ENCODE peak calls at places on chromosomes 3 and 15, in six cellular contexts. One of them, this sample, is unnamed.

GRCh38 chr3:141875893-141876380 is 506 bp upstream of the ATP1B3 start:
- DNase-seq in pancreas: peak; percentile 52
- DNase-seq in EL: peak; percentile 74
- DNase-seq in GM06990: no peak
- DNase-seq in brain microvascular endothelial cell: peak; percentile 56
- DNase-seq in non-pigmented ciliary epithelial cell: no peak
- DNase-seq in this sample: peak; percentile 20

GRCh38 chr3:112327371-112327951 is 5.5 kb upstream of the CD200 start:
- DNase-seq in pancreas: no peak
- DNase-seq in EL: peak; percentile 56
- DNase-seq in GM06990: peak; percentile 37
- DNase-seq in brain microvascular endothelial cell: peak; percentile 54
- DNase-seq in non-pigmented ciliary epithelial cell: no peak
- DNase-seq in this sample: peak; percentile 15

GRCh38 chr15:96593735-96594134 is 263.2 kb downstream of the NR2F2 start:
- DNase-seq in pancreas: no peak
- DNase-seq in EL: no peak
- DNase-seq in GM06990: no peak
- DNase-seq in brain microvascular endothelial cell: no peak
- DNase-seq in non-pigmented ciliary epithelial cell: no peak
- DNase-seq in this sample: no peak

GRCh38 chr15:85706779-85707518 is 87.8 kb downstream of the KLHL25 start:
- DNase-seq in pancreas: no peak
- DNase-seq in EL: peak; percentile 21
- DNase-seq in GM06990: peak; percentile 78
- DNase-seq in brain microvascular endothelial cell: peak; percentile 69
- DNase-seq in non-pigmented ciliary epithelial cell: no peak
- DNase-seq in this sample: no peak

GRCh38 chr15:94059188-94059587 is 172.2 kb upstream of the MCTP2 start:
- DNase-seq in pancreas: no peak
- DNase-seq in EL: no peak
- DNase-seq in GM06990: no peak
- DNase-seq in brain microvascular endothelial cell: no peak
- DNase-seq in non-pigmented ciliary epithelial cell: no peak
- DNase-seq in this sample: no peak

GRCh38 chr3:57756528-57757401 is 656 bp downstream of the SLMAP start:
- DNase-seq in pancreas: peak; percentile 66
- DNase-seq in EL: peak; percentile 80
- DNase-seq in GM06990: peak; percentile 63
- DNase-seq in brain microvascular endothelial cell: peak; percentile 49
- DNase-seq in non-pigmented ciliary epithelial cell: peak; percentile 22
- DNase-seq in this sample: peak; percentile 79

GRCh38 chr15:51861557-51862350 is 32.3 kb downstream of the TMOD3 start:
- DNase-seq in pancreas: no peak
- DNase-seq in EL: no peak
- DNase-seq in GM06990: no peak
- DNase-seq in brain microvascular endothelial cell: no peak
- DNase-seq in non-pigmented ciliary epithelial cell: no peak
- DNase-seq in this sample: no peak

GRCh38 chr3:47803478-47804025 is 614 bp downstream of the DHX30 start:
- DNase-seq in pancreas: no peak
- DNase-seq in EL: no peak
- DNase-seq in GM06990: no peak
- DNase-seq in brain microvascular endothelial cell: no peak
- DNase-seq in non-pigmented ciliary epithelial cell: no peak
- DNase-seq in this sample: no peak

GRCh38 chr3:78830466-78830865 is 937.3 kb downstream of the ROBO1 start:
- DNase-seq in pancreas: no peak
- DNase-seq in EL: no peak
- DNase-seq in GM06990: no peak
- DNase-seq in brain microvascular endothelial cell: no peak
- DNase-seq in non-pigmented ciliary epithelial cell: no peak
- DNase-seq in this sample: no peak

GRCh38 chr3:48430359-48431101 is 644 bp upstream of the PLXNB1 start:
- DNase-seq in pancreas: peak; percentile 29
- DNase-seq in EL: no peak
- DNase-seq in GM06990: no peak
- DNase-seq in brain microvascular endothelial cell: no peak
- DNase-seq in non-pigmented ciliary epithelial cell: no peak
- DNase-seq in this sample: no peak

GRCh38 chr3:133371181-133371580 is 28.7 kb upstream of the BFSP2 start:
- DNase-seq in pancreas: no peak
- DNase-seq in EL: no peak
- DNase-seq in GM06990: no peak
- DNase-seq in brain microvascular endothelial cell: no peak
- DNase-seq in non-pigmented ciliary epithelial cell: no peak
- DNase-seq in this sample: no peak

GRCh38 chr3:11096266-11097135 is 57.8 kb upstream of the HRH1 start:
- DNase-seq in pancreas: peak; percentile 33
- DNase-seq in EL: peak; percentile 95
- DNase-seq in GM06990: no peak
- DNase-seq in brain microvascular endothelial cell: peak; percentile 89
- DNase-seq in non-pigmented ciliary epithelial cell: peak; percentile 50
- DNase-seq in this sample: peak; percentile 94

GRCh38 chr3:37741644-37742043 is 120.0 kb upstream of the CTDSPL start:
- DNase-seq in pancreas: peak; percentile 44
- DNase-seq in EL: peak; percentile 4
- DNase-seq in GM06990: no peak
- DNase-seq in brain microvascular endothelial cell: no peak
- DNase-seq in non-pigmented ciliary epithelial cell: no peak
- DNase-seq in this sample: no peak

GRCh38 chr3:99865321-99865720 is 47.7 kb downstream of the CMSS1 start:
- DNase-seq in pancreas: no peak
- DNase-seq in EL: peak; percentile 64
- DNase-seq in GM06990: no peak
- DNase-seq in brain microvascular endothelial cell: peak; percentile 74
- DNase-seq in non-pigmented ciliary epithelial cell: no peak
- DNase-seq in this sample: no peak

GRCh38 chr3:47152578-47152977 is 11.3 kb downstream of the SETD2 start:
- DNase-seq in pancreas: no peak
- DNase-seq in EL: no peak
- DNase-seq in GM06990: no peak
- DNase-seq in brain microvascular endothelial cell: no peak
- DNase-seq in non-pigmented ciliary epithelial cell: no peak
- DNase-seq in this sample: no peak

GRCh38 chr3:32472716-32473115 is 29.9 kb downstream of the CMTM6 start:
- DNase-seq in pancreas: no peak
- DNase-seq in EL: peak; percentile 37
- DNase-seq in GM06990: no peak
- DNase-seq in brain microvascular endothelial cell: no peak
- DNase-seq in non-pigmented ciliary epithelial cell: no peak
- DNase-seq in this sample: no peak

GRCh38 chr3:51544011-51544775 is 5.7 kb downstream of the RAD54L2 start:
- DNase-seq in pancreas: no peak
- DNase-seq in EL: no peak
- DNase-seq in GM06990: no peak
- DNase-seq in brain microvascular endothelial cell: no peak
- DNase-seq in non-pigmented ciliary epithelial cell: no peak
- DNase-seq in this sample: no peak

GRCh38 chr15:61871926-61872522 is 188.2 kb downstream of the VPS13C start:
- DNase-seq in pancreas: no peak
- DNase-seq in EL: peak; percentile 14
- DNase-seq in GM06990: no peak
- DNase-seq in brain microvascular endothelial cell: no peak
- DNase-seq in non-pigmented ciliary epithelial cell: peak; percentile 5
- DNase-seq in this sample: no peak

GRCh38 chr15:49863431-49864205 is 242.8 kb downstream of the DTWD1 start:
- DNase-seq in pancreas: no peak
- DNase-seq in EL: peak; percentile 65
- DNase-seq in GM06990: no peak
- DNase-seq in brain microvascular endothelial cell: no peak
- DNase-seq in non-pigmented ciliary epithelial cell: no peak
- DNase-seq in this sample: no peak

GRCh38 chr3:185830018-185830797 is 5.4 kb upstream of the IGF2BP2 start:
- DNase-seq in pancreas: no peak
- DNase-seq in EL: no peak
- DNase-seq in GM06990: no peak
- DNase-seq in brain microvascular endothelial cell: no peak
- DNase-seq in non-pigmented ciliary epithelial cell: no peak
- DNase-seq in this sample: no peak

GRCh38 chr3:56693750-56694149 is 10.7 kb upstream of the TASOR start:
- DNase-seq in pancreas: no peak
- DNase-seq in EL: no peak
- DNase-seq in GM06990: no peak
- DNase-seq in brain microvascular endothelial cell: no peak
- DNase-seq in non-pigmented ciliary epithelial cell: no peak
- DNase-seq in this sample: no peak

GRCh38 chr3:115347737-115348136 is 200.6 kb upstream of the ZBTB20 start:
- DNase-seq in pancreas: no peak
- DNase-seq in EL: no peak
- DNase-seq in GM06990: no peak
- DNase-seq in brain microvascular endothelial cell: no peak
- DNase-seq in non-pigmented ciliary epithelial cell: no peak
- DNase-seq in this sample: no peak

GRCh38 chr3:129561619-129562248 is 18.8 kb downstream of the H1-8 start:
- DNase-seq in pancreas: peak; percentile 10
- DNase-seq in EL: no peak
- DNase-seq in GM06990: no peak
- DNase-seq in brain microvascular endothelial cell: no peak
- DNase-seq in non-pigmented ciliary epithelial cell: no peak
- DNase-seq in this sample: no peak

GRCh38 chr3:128297401-128298138 is 144.3 kb downstream of the EEFSEC start:
- DNase-seq in pancreas: no peak
- DNase-seq in EL: peak; percentile 88
- DNase-seq in GM06990: no peak
- DNase-seq in brain microvascular endothelial cell: no peak
- DNase-seq in non-pigmented ciliary epithelial cell: no peak
- DNase-seq in this sample: no peak

GRCh38 chr15:91114301-91114700 is 14.2 kb downstream of the SV2B start:
- DNase-seq in pancreas: no peak
- DNase-seq in EL: no peak
- DNase-seq in GM06990: no peak
- DNase-seq in brain microvascular endothelial cell: no peak
- DNase-seq in non-pigmented ciliary epithelial cell: no peak
- DNase-seq in this sample: no peak

GRCh38 chr15:46416544-46416943 is 781.7 kb downstream of the SQOR start:
- DNase-seq in pancreas: no peak
- DNase-seq in EL: no peak
- DNase-seq in GM06990: no peak
- DNase-seq in brain microvascular endothelial cell: no peak
- DNase-seq in non-pigmented ciliary epithelial cell: no peak
- DNase-seq in this sample: no peak

GRCh38 chr15:89333011-89333860 is 1.4 kb downstream of the POLG start:
- DNase-seq in pancreas: peak; percentile 47
- DNase-seq in EL: no peak
- DNase-seq in GM06990: peak; percentile 32
- DNase-seq in brain microvascular endothelial cell: no peak
- DNase-seq in non-pigmented ciliary epithelial cell: no peak
- DNase-seq in this sample: no peak

GRCh38 chr15:70956196-70956595 is 63.6 kb downstream of the LRRC49 start:
- DNase-seq in pancreas: no peak
- DNase-seq in EL: peak; percentile 12
- DNase-seq in GM06990: no peak
- DNase-seq in brain microvascular endothelial cell: no peak
- DNase-seq in non-pigmented ciliary epithelial cell: no peak
- DNase-seq in this sample: no peak

GRCh38 chr3:127881586-127881985 is 33.4 kb upstream of the KBTBD12 start:
- DNase-seq in pancreas: no peak
- DNase-seq in EL: no peak
- DNase-seq in GM06990: no peak
- DNase-seq in brain microvascular endothelial cell: no peak
- DNase-seq in non-pigmented ciliary epithelial cell: no peak
- DNase-seq in this sample: no peak

GRCh38 chr15:48794697-48795134 is 16.2 kb downstream of the CEP152 start:
- DNase-seq in pancreas: no peak
- DNase-seq in EL: peak; percentile 36
- DNase-seq in GM06990: peak; percentile 55
- DNase-seq in brain microvascular endothelial cell: no peak
- DNase-seq in non-pigmented ciliary epithelial cell: no peak
- DNase-seq in this sample: no peak

This sample was measured in hepatic stellate cell.